ENCODE peak calls at places on chromosome 20, in seven cellular contexts. One of them, this sample, is unnamed.

GRCh38 chr20:58721951-58722371 is 29.4 kb downstream of the NPEPL1 start:
- DNase-seq in HepG2: no peak
- DNase-seq in A549: no peak
- DNase-seq in GM23338: no peak
- DNase-seq in HL-60: no peak
- DNase-seq in HCT116: no peak
- DNase-seq in SK-N-SH: no peak
- DNase-seq in this sample: no peak

GRCh38 chr20:37108676-37109075 is 12.9 kb upstream of the RBL1 start:
- DNase-seq in HepG2: no peak
- DNase-seq in SK-N-SH: no peak
- DNase-seq in HCT116: no peak
- DNase-seq in HL-60: no peak
- DNase-seq in A549: no peak
- DNase-seq in GM23338: no peak
- DNase-seq in this sample: no peak

GRCh38 chr20:16864958-16865357 is 116.8 kb downstream of the OTOR start:
- DNase-seq in A549: no peak
- DNase-seq in SK-N-SH: no peak
- DNase-seq in HL-60: no peak
- DNase-seq in HepG2: no peak
- DNase-seq in HCT116: no peak
- DNase-seq in GM23338: no peak
- DNase-seq in this sample: no peak

GRCh38 chr20:19129976-19130612 is 82.3 kb upstream of the SLC24A3 start:
- DNase-seq in SK-N-SH: no peak
- DNase-seq in HCT116: no peak
- DNase-seq in HL-60: no peak
- DNase-seq in GM23338: no peak
- DNase-seq in HepG2: no peak
- DNase-seq in A549: no peak
- DNase-seq in this sample: no peak

GRCh38 chr20:45347936-45348809 is at the start of gene SDC4:
- DNase-seq in HCT116: no peak
- DNase-seq in SK-N-SH: peak
- DNase-seq in GM23338: peak
- DNase-seq in HepG2: no peak
- DNase-seq in A549: peak
- DNase-seq in HL-60: no peak
- DNase-seq in this sample: no peak

GRCh38 chr20:53743607-53744260 is 150.1 kb upstream of the ZNF217 start:
- DNase-seq in HL-60: no peak
- DNase-seq in A549: no peak
- DNase-seq in SK-N-SH: no peak
- DNase-seq in HCT116: no peak
- DNase-seq in GM23338: peak
- DNase-seq in HepG2: no peak
- DNase-seq in this sample: no peak

GRCh38 chr20:7161690-7162089 is 394.2 kb downstream of the BMP2 start:
- DNase-seq in SK-N-SH: peak
- DNase-seq in GM23338: peak
- DNase-seq in HepG2: peak
- DNase-seq in HL-60: no peak
- DNase-seq in A549: peak
- DNase-seq in HCT116: no peak
- DNase-seq in this sample: no peak

GRCh38 chr20:6700563-6701328 is 66.7 kb upstream of the BMP2 start:
- DNase-seq in A549: no peak
- DNase-seq in HL-60: peak
- DNase-seq in GM23338: no peak
- DNase-seq in HepG2: no peak
- DNase-seq in HCT116: no peak
- DNase-seq in SK-N-SH: no peak
- DNase-seq in this sample: no peak

GRCh38 chr20:49867453-49868215 is 47.7 kb downstream of the SPATA2 start:
- DNase-seq in HepG2: no peak
- DNase-seq in GM23338: peak
- DNase-seq in HCT116: no peak
- DNase-seq in HL-60: no peak
- DNase-seq in A549: no peak
- DNase-seq in SK-N-SH: no peak
- DNase-seq in this sample: no peak

GRCh38 chr20:29690274-29690673 is 1567.2 kb upstream of the DEFB115 start:
- DNase-seq in GM23338: no peak
- DNase-seq in HepG2: no peak
- DNase-seq in SK-N-SH: no peak
- DNase-seq in HCT116: no peak
- DNase-seq in A549: no peak
- DNase-seq in HL-60: no peak
- DNase-seq in this sample: no peak

GRCh38 chr20:58127731-58128130 is 100.7 kb downstream of the ANKRD60 start:
- DNase-seq in GM23338: no peak
- DNase-seq in HL-60: no peak
- DNase-seq in A549: no peak
- DNase-seq in HepG2: peak
- DNase-seq in SK-N-SH: no peak
- DNase-seq in HCT116: peak
- DNase-seq in this sample: no peak

GRCh38 chr20:17688965-17689364 is 6.9 kb upstream of the RRBP1 start:
- DNase-seq in A549: no peak
- DNase-seq in HCT116: no peak
- DNase-seq in GM23338: no peak
- DNase-seq in SK-N-SH: no peak
- DNase-seq in HepG2: no peak
- DNase-seq in HL-60: no peak
- DNase-seq in this sample: no peak

GRCh38 chr20:43563429-43563828 is 4.6 kb downstream of the SGK2 start:
- DNase-seq in A549: peak
- DNase-seq in GM23338: no peak
- DNase-seq in HepG2: peak
- DNase-seq in HL-60: no peak
- DNase-seq in HCT116: no peak
- DNase-seq in SK-N-SH: no peak
- DNase-seq in this sample: no peak

GRCh38 chr20:50594591-50595432 is 84.6 kb downstream of the PTPN1 start:
- DNase-seq in A549: no peak
- DNase-seq in GM23338: peak
- DNase-seq in SK-N-SH: no peak
- DNase-seq in HepG2: no peak
- DNase-seq in HCT116: no peak
- DNase-seq in HL-60: peak
- DNase-seq in this sample: no peak

GRCh38 chr20:48937674-48938073 is 16.2 kb downstream of the ARFGEF2 start:
- DNase-seq in SK-N-SH: no peak
- DNase-seq in GM23338: no peak
- DNase-seq in A549: no peak
- DNase-seq in HepG2: no peak
- DNase-seq in HCT116: no peak
- DNase-seq in HL-60: no peak
- DNase-seq in this sample: no peak

GRCh38 chr20:31602430-31602778 is 2.7 kb upstream of the ID1 start:
- DNase-seq in GM23338: no peak
- DNase-seq in HCT116: no peak
- DNase-seq in SK-N-SH: no peak
- DNase-seq in HepG2: no peak
- DNase-seq in A549: no peak
- DNase-seq in HL-60: no peak
- DNase-seq in this sample: no peak

GRCh38 chr20:31603822-31604566 is 1.1 kb upstream of the ID1 start:
- DNase-seq in HepG2: peak
- DNase-seq in GM23338: peak
- DNase-seq in HL-60: peak
- DNase-seq in HCT116: peak
- DNase-seq in A549: peak
- DNase-seq in SK-N-SH: peak
- DNase-seq in this sample: peak

GRCh38 chr20:31605031-31605901 is at the start of gene ID1:
- DNase-seq in A549: peak
- DNase-seq in HepG2: peak
- DNase-seq in HCT116: peak
- DNase-seq in HL-60: peak
- DNase-seq in SK-N-SH: peak
- DNase-seq in GM23338: peak
- DNase-seq in this sample: peak

GRCh38 chr20:31604567-31605030 is 490 bp upstream of the ID1 start:
- DNase-seq in HCT116: no peak
- DNase-seq in SK-N-SH: no peak
- DNase-seq in HepG2: peak
- DNase-seq in HL-60: no peak
- DNase-seq in A549: no peak
- DNase-seq in GM23338: peak
- DNase-seq in this sample: no peak

GRCh38 chr20:31602779-31603441 is 2.2 kb upstream of the ID1 start:
- DNase-seq in A549: peak
- DNase-seq in GM23338: no peak
- DNase-seq in HL-60: peak
- DNase-seq in SK-N-SH: no peak
- DNase-seq in HepG2: peak
- DNase-seq in HCT116: peak
- DNase-seq in this sample: no peak
- TF ChIP-seq REST in A549: no peak
- TF ChIP-seq REST in GM23338: no peak
- TF ChIP-seq REST in HL-60: no peak
- TF ChIP-seq REST in SK-N-SH: no peak
- TF ChIP-seq REST in HepG2: no peak
- TF ChIP-seq REST in HCT116: no peak
- TF ChIP-seq REST in this sample: no peak

GRCh38 chr20:3580412-3580811 is 82.8 kb downstream of the GFRA4 start:
- DNase-seq in HepG2: no peak
- DNase-seq in SK-N-SH: no peak
- DNase-seq in HCT116: no peak
- DNase-seq in HL-60: no peak
- DNase-seq in GM23338: peak
- DNase-seq in A549: no peak
- DNase-seq in this sample: no peak
- TF ChIP-seq REST in HepG2: no peak
- TF ChIP-seq REST in SK-N-SH: no peak
- TF ChIP-seq REST in HCT116: no peak
- TF ChIP-seq REST in HL-60: no peak
- TF ChIP-seq REST in GM23338: no peak
- TF ChIP-seq REST in A549: no peak
- TF ChIP-seq REST in this sample: no peak

GRCh38 chr20:661474-662288 is 8.7 kb upstream of the SRXN1 start:
- DNase-seq in HepG2: no peak
- DNase-seq in GM23338: peak
- DNase-seq in A549: no peak
- DNase-seq in SK-N-SH: no peak
- DNase-seq in HL-60: no peak
- DNase-seq in HCT116: no peak
- DNase-seq in this sample: no peak
- TF ChIP-seq REST in HepG2: no peak
- TF ChIP-seq REST in GM23338: no peak
- TF ChIP-seq REST in A549: no peak
- TF ChIP-seq REST in SK-N-SH: no peak
- TF ChIP-seq REST in HL-60: no peak
- TF ChIP-seq REST in HCT116: no peak
- TF ChIP-seq REST in this sample: no peak

GRCh38 chr20:10940941-10941340 is 267.1 kb upstream of the JAG1 start:
- DNase-seq in HCT116: no peak
- DNase-seq in GM23338: no peak
- DNase-seq in HL-60: no peak
- DNase-seq in HepG2: no peak
- DNase-seq in A549: no peak
- DNase-seq in SK-N-SH: no peak
- DNase-seq in this sample: no peak

GRCh38 chr20:10936786-10937185 is 263.0 kb upstream of the JAG1 start:
- DNase-seq in HCT116: no peak
- DNase-seq in HL-60: no peak
- DNase-seq in GM23338: no peak
- DNase-seq in SK-N-SH: no peak
- DNase-seq in A549: no peak
- DNase-seq in HepG2: no peak
- DNase-seq in this sample: no peak

GRCh38 chr20:10939297-10939949 is 265.6 kb upstream of the JAG1 start:
- DNase-seq in GM23338: no peak
- DNase-seq in HL-60: no peak
- DNase-seq in A549: peak
- DNase-seq in SK-N-SH: no peak
- DNase-seq in HCT116: no peak
- DNase-seq in HepG2: no peak
- DNase-seq in this sample: no peak

GRCh38 chr20:10935658-10936057 is 261.9 kb upstream of the JAG1 start:
- DNase-seq in GM23338: no peak
- DNase-seq in A549: no peak
- DNase-seq in SK-N-SH: no peak
- DNase-seq in HL-60: no peak
- DNase-seq in HepG2: no peak
- DNase-seq in HCT116: no peak
- DNase-seq in this sample: no peak
- TF ChIP-seq REST in GM23338: no peak
- TF ChIP-seq REST in A549: no peak
- TF ChIP-seq REST in SK-N-SH: no peak
- TF ChIP-seq REST in HL-60: no peak
- TF ChIP-seq REST in HepG2: no peak
- TF ChIP-seq REST in HCT116: no peak
- TF ChIP-seq REST in this sample: no peak

GRCh38 chr20:9491324-9491723 is 23.1 kb upstream of the LAMP5 start:
- DNase-seq in HL-60: no peak
- DNase-seq in GM23338: no peak
- DNase-seq in HCT116: no peak
- DNase-seq in A549: no peak
- DNase-seq in HepG2: no peak
- DNase-seq in SK-N-SH: no peak
- DNase-seq in this sample: no peak
- TF ChIP-seq REST in HL-60: no peak
- TF ChIP-seq REST in GM23338: no peak
- TF ChIP-seq REST in HCT116: no peak
- TF ChIP-seq REST in A549: no peak
- TF ChIP-seq REST in HepG2: no peak
- TF ChIP-seq REST in SK-N-SH: no peak
- TF ChIP-seq REST in this sample: no peak